ENCODE peak calls at places on chromosome 2, in five cellular contexts. N, S, V, Q and G are unnamed samples.

GRCh38 chr2:196718796-196719564 is 79.5 kb downstream of the CCDC150 start:
- DNase-seq in N (no peak), S (peak; percentile 92), V (no peak), Q (peak; percentile 47), G (no peak)

GRCh38 chr2:233350708-233351107 is 3.6 kb upstream of the DGKD start:
- DNase-seq in N (peak; percentile 47), S (no peak), V (no peak), Q (no peak), G (peak; percentile 84)

GRCh38 chr2:71927757-71928715 is 219.6 kb downstream of the CYP26B1 start:
- DNase-seq in N (no peak), S (no peak), V (no peak), Q (no peak), G (no peak)

GRCh38 chr2:128410035-128410757 is 91.5 kb upstream of the HS6ST1 start:
- DNase-seq in N (no peak), S (no peak), V (no peak), Q (no peak), G (no peak)

GRCh38 chr2:84519332-84519957 is 3.1 kb downstream of the DNAH6 start:
- DNase-seq in N (no peak), S (no peak), V (no peak), Q (no peak), G (no peak)

GRCh38 chr2:63712748-63713147 is 124.0 kb downstream of the MDH1 start:
- DNase-seq in N (no peak), S (no peak), V (no peak), Q (no peak), G (no peak)

GRCh38 chr2:62857139-62857931 is 151.8 kb downstream of the EHBP1 start:
- DNase-seq in N (no peak), S (no peak), V (no peak), Q (no peak), G (no peak)

GRCh38 chr2:234630676-234631350 is 133.9 kb upstream of the ARL4C start:
- DNase-seq in N (no peak), S (no peak), V (no peak), Q (peak; percentile 18), G (no peak)